ENCODE peak calls at places on chromosomes 13 and 19, in eight cellular contexts. N, E, Z, K, B, L, S and V are unnamed samples.

GRCh38 chr19:812819-813358 is 8.9 kb downstream of the PLPPR3 start:
- DNase-seq in S (no peak), L (no peak), N (no peak), K (no peak), B (peak), E (no peak), Z (no peak), V (no peak)

GRCh38 chr19:11496391-11497163 is 9.1 kb downstream of the ZNF653 start:
- DNase-seq in B (peak), E (peak), Z (peak), S (peak), L (peak), K (peak), N (peak), V (peak)

GRCh38 chr19:38270587-38271167 is 6.3 kb downstream of the SPINT2 start:
- DNase-seq in K (no peak), N (peak), L (no peak), E (peak), Z (no peak), B (no peak), S (no peak), V (no peak)

GRCh38 chr13:33050161-33050560 is 33.9 kb downstream of the KL start:
- DNase-seq in E (no peak), Z (no peak), B (no peak), S (no peak), L (no peak), N (no peak), K (no peak), V (no peak)

GRCh38 chr13:45522571-45522970 is 57.8 kb downstream of the COG3 start:
- DNase-seq in S (no peak), B (no peak), N (no peak), E (peak), L (no peak), Z (no peak), K (no peak), V (no peak)

GRCh38 chr13:97057196-97057595 is 62.9 kb upstream of the OXGR1 start:
- DNase-seq in N (no peak), L (no peak), K (no peak), B (no peak), E (no peak), S (no peak), Z (no peak), V (no peak)

GRCh38 chr13:48506092-48506701 is 26.7 kb downstream of the RCBTB2 start:
- DNase-seq in N (no peak), E (no peak), Z (peak), S (no peak), B (no peak), L (peak), K (no peak), V (no peak)

GRCh38 chr13:79604752-79605151 is 123.8 kb downstream of the NDFIP2 start:
- DNase-seq in S (no peak), E (no peak), L (no peak), B (peak), K (no peak), Z (no peak), N (no peak), V (no peak)

GRCh38 chr19:20051841-20052768 is 12.8 kb upstream of the ZNF682 start:
- DNase-seq in B (peak), K (peak), E (peak), N (peak), S (peak), L (peak), Z (peak), V (peak)

GRCh38 chr13:48231080-48231479 is 1.9 kb upstream of the ITM2B start:
- DNase-seq in B (no peak), N (no peak), E (no peak), K (no peak), Z (no peak), S (peak), L (no peak), V (no peak)

GRCh38 chr19:54188224-54188871 is 1.0 kb downstream of the MBOAT7 start:
- DNase-seq in B (peak), K (no peak), S (peak), Z (no peak), E (peak), L (no peak), N (peak), V (no peak)

GRCh38 chr19:50205681-50206138 is 2.3 kb downstream of the MYH14 start:
- DNase-seq in B (peak), L (no peak), N (no peak), Z (no peak), K (no peak), E (no peak), S (no peak), V (no peak)

GRCh38 chr19:50204811-50205675 is 1.6 kb downstream of the MYH14 start:
- DNase-seq in N (peak), L (peak), S (no peak), Z (peak), E (no peak), B (peak), K (peak), V (no peak)

GRCh38 chr19:50207730-50208129 is 4.3 kb downstream of the MYH14 start:
- DNase-seq in B (no peak), L (no peak), Z (no peak), S (no peak), N (no peak), K (no peak), E (no peak), V (no peak)

GRCh38 chr19:50204081-50204428 is 633 bp downstream of the MYH14 start:
- DNase-seq in K (no peak), L (no peak), S (no peak), Z (no peak), E (no peak), B (no peak), N (no peak), V (no peak)

DNA sequence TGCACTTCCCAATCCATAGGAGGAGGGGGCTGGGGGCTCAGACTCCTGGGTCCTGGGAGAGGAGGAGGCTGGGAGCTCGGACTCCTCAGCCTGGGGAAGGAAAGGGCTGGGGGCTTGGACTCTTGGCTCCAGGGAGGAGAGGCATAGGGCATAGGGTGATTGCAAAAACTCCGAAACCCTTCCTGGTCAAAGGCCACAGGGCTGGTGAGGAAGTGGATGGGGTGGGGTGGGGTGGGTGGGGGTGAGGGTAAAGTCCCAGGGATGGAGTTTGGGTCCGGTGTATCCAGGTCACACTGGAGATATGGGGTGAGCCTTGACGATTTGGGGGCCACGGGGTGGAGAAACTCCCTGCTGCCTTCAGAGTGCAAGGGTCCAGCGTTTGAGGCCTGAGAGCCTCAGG is 2.8 kb downstream of the MYH14 start:
- DNase-seq in S (no peak), E (no peak), N (no peak), B (no peak), Z (no peak), L (no peak), K (no peak), V (no peak)
- H3K27ac ChIP-seq in S (no peak), E (no peak), N (peak), B (no peak), Z (no peak), L (no peak), K (no peak), V (no peak)

GRCh38 chr13:51050021-51050886 is 60.8 kb downstream of the C13orf42 start:
- DNase-seq in N (no peak), B (no peak), K (no peak), E (peak), S (no peak), L (no peak), Z (no peak), V (no peak)
- H3K27ac ChIP-seq in N (no peak), B (no peak), K (no peak), E (no peak), S (no peak), L (no peak), Z (no peak), V (no peak)

DNA sequence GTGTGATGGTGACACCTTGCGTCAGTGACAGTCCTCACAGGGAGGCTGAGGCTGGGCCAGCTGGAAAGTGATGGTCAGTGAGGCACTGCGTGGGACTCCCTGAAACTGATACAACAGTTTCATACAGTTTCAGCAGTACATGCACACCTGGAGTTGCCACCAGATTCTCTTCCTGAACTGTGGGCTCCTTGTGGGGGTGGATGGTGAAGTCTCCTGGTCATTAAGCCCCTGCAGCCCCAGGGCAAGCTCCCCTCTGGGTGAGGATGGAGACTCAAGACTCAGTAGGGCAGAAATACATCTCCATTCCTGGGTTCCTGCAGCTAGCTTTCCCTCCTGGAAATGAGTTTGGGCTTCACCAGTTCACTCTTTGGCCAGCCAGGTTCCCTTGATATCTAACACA is 392.7 kb downstream of the UQCRFS1 start:
- DNase-seq in E (no peak), N (no peak), K (no peak), B (no peak), Z (no peak), S (no peak), L (no peak), V (no peak)
- H3K27ac ChIP-seq in E (no peak), N (no peak), K (no peak), B (no peak), Z (no peak), S (no peak), L (no peak), V (no peak)

GRCh38 chr19:49364083-49364687 is 508 bp downstream of the DKKL1 start:
- DNase-seq in L (peak), E (no peak), Z (no peak), B (no peak), S (peak), N (no peak), K (peak), V (no peak)

GRCh38 chr19:49362926-49363264 is 679 bp upstream of the TEAD2 start:
- DNase-seq in L (peak), B (no peak), E (peak), K (peak), S (peak), N (no peak), Z (peak), V (no peak)

GRCh38 chr19:49362048-49362925 is at the start of gene TEAD2:
- DNase-seq in Z (peak), E (peak), K (peak), S (peak), L (peak), B (peak), N (peak), V (no peak)

GRCh38 chr19:49361438-49362047 is 673 bp downstream of the TEAD2 start:
- DNase-seq in S (peak), Z (peak), K (peak), N (peak), L (peak), B (peak), E (peak), V (no peak)

DNA sequence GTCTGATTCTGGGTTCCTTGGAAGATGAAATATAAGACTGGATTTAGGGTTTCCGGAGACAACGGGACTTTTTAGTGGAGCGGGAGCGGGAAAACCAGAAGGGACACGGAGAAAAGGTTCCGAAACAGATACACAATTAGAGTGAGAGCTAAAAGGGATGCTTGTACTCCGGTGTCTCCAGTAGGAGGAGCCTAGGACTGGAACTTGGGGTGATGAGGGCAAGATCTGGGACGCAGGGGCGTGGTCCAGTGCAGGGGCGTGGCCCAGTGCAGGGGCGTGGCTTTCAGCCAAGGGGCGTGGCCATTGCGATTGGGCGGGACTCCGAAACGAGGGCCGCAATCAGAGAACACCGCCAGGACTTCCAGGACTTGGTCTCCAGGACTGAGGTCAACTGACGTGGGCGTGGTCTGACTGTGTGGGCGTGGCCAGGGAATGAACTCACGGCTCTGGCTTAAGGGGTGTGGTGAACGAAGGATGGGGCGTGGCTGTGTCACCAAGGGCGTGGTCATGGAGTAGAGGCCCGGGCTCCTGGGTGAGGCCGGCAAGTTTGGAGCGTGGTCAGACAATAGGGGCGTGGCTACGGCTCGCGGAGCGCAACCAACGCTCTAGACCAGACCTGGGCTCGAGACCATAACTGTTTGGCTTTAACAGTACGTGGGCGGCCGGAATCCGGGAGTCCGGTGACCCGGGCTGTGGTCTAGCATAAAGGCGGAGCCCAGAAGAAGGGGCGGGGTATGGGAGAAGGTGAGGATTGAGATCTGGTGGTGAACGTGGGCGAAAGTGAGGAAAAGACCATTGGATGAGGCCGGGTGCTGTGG is at the start of gene DKKL1:
- DNase-seq in K (peak), B (peak), Z (peak), N (peak), L (peak), E (peak), S (peak), V (peak)
- H3K27ac ChIP-seq in K (peak), B (peak), Z (peak), N (peak), L (peak), E (peak), S (peak), V (no peak)

GRCh38 chr19:2603320-2603719 is 99.2 kb downstream of the GNG7 start:
- DNase-seq in L (peak), B (peak), S (no peak), E (no peak), N (no peak), K (peak), Z (peak), V (no peak)
- H3K27ac ChIP-seq in L (peak), B (peak), S (peak), E (no peak), N (no peak), K (peak), Z (peak), V (no peak)